ENCODE peak calls at places on chromosomes 7 and 10, in five cellular contexts. F, E, Q, S and R are unnamed samples.

GRCh38 chr10:28291881-28292297 is 11.0 kb downstream of the MPP7 start:
- DNase-seq in S (no peak), Q (no peak), F (peak; percentile 55), E (no peak), R (no peak)

GRCh38 chr7:70693690-70694356 is 438.1 kb upstream of the GALNT17 start:
- DNase-seq in E (peak; percentile 88), S (peak; percentile 89), Q (peak; percentile 49), F (peak; percentile 63), R (peak; percentile 46)

GRCh38 chr7:33744293-33744692 is 161.0 kb upstream of the BMPER start:
- DNase-seq in E (no peak), F (peak; percentile 67), S (peak; percentile 11), Q (no peak), R (no peak)

GRCh38 chr10:105729428-105729827 is 1088.3 kb downstream of the SORCS3 start:
- DNase-seq in S (no peak), F (no peak), E (no peak), Q (no peak), R (no peak)

GRCh38 chr10:21130108-21130507 is 233.0 kb upstream of the NEBL start:
- DNase-seq in S (no peak), E (no peak), Q (no peak), F (no peak), R (no peak)

GRCh38 chr10:61903184-61903990 is 1.9 kb downstream of the ARID5B start:
- DNase-seq in E (peak; percentile 74), Q (peak; percentile 18), F (peak; percentile 74), S (peak; percentile 38), R (peak; percentile 60)

GRCh38 chr7:45358277-45358676 is 200.7 kb downstream of the RAMP3 start:
- DNase-seq in Q (no peak), F (no peak), S (no peak), E (no peak), R (no peak)

GRCh38 chr7:144011458-144012230 is 11.5 kb downstream of the OR6B1 start:
- DNase-seq in E (no peak), Q (no peak), S (no peak), F (no peak), R (no peak)

GRCh38 chr7:44240376-44240775 is 39.6 kb downstream of the YKT6 start:
- DNase-seq in F (no peak), Q (no peak), E (no peak), S (no peak), R (no peak)

GRCh38 chr10:104052351-104052885 is 33.3 kb downstream of the COL17A1 start:
- DNase-seq in S (no peak), F (peak; percentile 63), E (peak; percentile 95), Q (no peak), R (no peak)

GRCh38 chr10:129759214-129760002 is 204.7 kb downstream of the EBF3 start:
- DNase-seq in Q (no peak), S (peak; percentile 5), E (no peak), F (no peak), R (no peak)

GRCh38 chr7:25260862-25261454 is 32.7 kb upstream of the NPVF start:
- DNase-seq in Q (no peak), E (peak; percentile 41), S (peak; percentile 51), F (peak; percentile 79), R (peak; percentile 7)

GRCh38 chr10:129096340-129096984 is 370.6 kb upstream of the MGMT start:
- DNase-seq in Q (no peak), F (peak; percentile 99), E (no peak), S (no peak), R (no peak)

GRCh38 chr7:70047891-70048448 is 449.7 kb downstream of the AUTS2 start:
- DNase-seq in E (no peak), S (no peak), F (peak; percentile 46), Q (no peak), R (no peak)

GRCh38 chr10:47269294-47269693 is 30.7 kb upstream of the GDF10 start:
- DNase-seq in E (no peak), S (no peak), F (peak; percentile 13), Q (no peak), R (no peak)

GRCh38 chr10:60646966-60647796 is 131.1 kb upstream of the CDK1 start:
- DNase-seq in F (peak; percentile 81), Q (no peak), S (peak; percentile 31), E (peak; percentile 56), R (peak; percentile 15)

GRCh38 chr7:82605247-82605864 is 161.8 kb upstream of the CACNA2D1 start:
- DNase-seq in E (no peak), Q (no peak), F (peak; percentile 72), S (peak; percentile 21), R (no peak)

GRCh38 chr10:43074827-43075611 is 1.9 kb upstream of the RET start:
- DNase-seq in Q (no peak), E (no peak), S (no peak), F (no peak), R (no peak)
- H3K27ac ChIP-seq in Q (no peak overlapping the region), E (no peak overlapping the region), S (no peak overlapping the region), F (no peak overlapping the region), R (no peak overlapping the region)

GRCh38 chr10:30155401-30155800 is 96.0 kb upstream of the JCAD start:
- DNase-seq in S (no peak), F (peak; percentile 12), Q (no peak), E (no peak), R (no peak)

GRCh38 chr10:30154561-30154960 is 95.2 kb upstream of the JCAD start:
- DNase-seq in S (no peak), E (no peak), F (peak; percentile 18), Q (no peak), R (no peak)

GRCh38 chr10:30154126-30154525 is 94.7 kb upstream of the JCAD start:
- DNase-seq in Q (no peak), F (peak; percentile 2), S (no peak), E (no peak), R (no peak)

DNA sequence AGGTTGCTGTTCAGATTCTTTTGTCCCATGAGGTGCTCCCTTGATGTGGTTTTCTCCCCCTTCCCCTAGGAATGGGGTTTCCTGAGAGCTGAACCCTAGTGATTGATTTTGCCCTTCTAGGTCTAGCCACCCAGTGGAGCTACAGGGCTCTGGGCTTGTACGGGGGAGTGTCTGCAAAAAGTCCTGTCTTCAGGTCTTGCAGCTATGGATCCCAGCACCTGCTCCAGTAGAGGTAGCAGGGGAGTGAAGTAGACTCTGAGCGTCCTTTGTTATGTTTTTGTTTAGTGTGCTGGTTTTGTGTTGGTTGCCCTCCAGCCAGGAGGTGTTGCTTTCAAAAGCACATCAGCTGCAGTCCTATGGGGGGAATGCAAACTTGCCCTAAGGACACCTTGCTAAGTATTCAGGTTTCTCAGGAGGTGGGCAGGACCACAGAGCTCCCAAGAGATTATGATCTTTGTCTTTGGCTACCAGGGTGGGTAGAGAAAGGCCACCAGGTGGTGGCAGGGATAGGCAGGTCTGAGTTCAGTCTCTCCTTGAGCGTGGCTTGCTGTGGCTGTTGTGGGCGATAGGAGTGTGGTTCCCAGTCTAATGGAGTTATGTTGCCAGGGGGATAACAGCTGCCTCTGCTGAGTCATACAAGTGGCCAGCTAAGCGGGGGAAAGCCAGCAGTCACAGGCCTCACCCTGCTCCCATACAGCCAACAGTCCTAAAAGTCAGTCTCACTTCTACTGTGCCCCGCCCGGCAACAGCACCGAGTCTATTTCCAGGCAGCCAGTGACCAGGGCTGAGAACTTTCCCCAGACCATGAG is 92.4 kb upstream of the JCAD start:
- DNase-seq in Q (no peak), S (peak; percentile 51), E (no peak), F (peak; percentile 90), R (no peak)
- TF ChIP-seq CTCF in Q (no peak), S (no peak), E (no peak), F (no peak), R (no peak)

DNA sequence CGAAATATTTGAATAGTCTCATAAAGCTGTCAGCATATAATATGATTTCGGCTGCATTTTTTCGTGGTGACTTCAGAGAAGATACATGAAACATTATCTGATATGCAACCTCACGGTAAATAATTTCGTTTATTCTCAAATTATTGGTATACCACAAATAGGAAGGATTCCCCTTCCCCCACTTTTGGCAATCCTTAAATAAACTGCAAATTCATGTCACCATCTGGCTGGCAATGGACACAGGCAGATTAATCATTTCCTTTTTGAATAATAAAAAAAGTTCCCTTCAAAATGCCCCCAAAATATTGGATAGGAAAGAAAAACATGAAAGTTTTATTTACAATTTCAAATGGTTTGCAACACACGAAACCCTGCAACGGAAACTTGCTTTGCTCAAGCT is 234.5 kb upstream of the MEOX2 start:
- DNase-seq in Q (no peak), F (no peak), S (no peak), E (no peak), R (no peak)
- H3K27ac ChIP-seq in Q (no peak overlapping the region), F (no peak overlapping the region), S (no peak overlapping the region), E (no peak overlapping the region), R (no peak overlapping the region)

GRCh38 chr10:92419740-92420553 is 129.0 kb downstream of the MARCHF5 start:
- DNase-seq in Q (peak; percentile 33), S (no peak), E (peak; percentile 49), F (peak; percentile 63), R (no peak)
- TF ChIP-seq CTCF in Q (peak; percentile 14), S (no peak), E (peak; percentile 19), F (peak; percentile 67), R (no peak)

DNA sequence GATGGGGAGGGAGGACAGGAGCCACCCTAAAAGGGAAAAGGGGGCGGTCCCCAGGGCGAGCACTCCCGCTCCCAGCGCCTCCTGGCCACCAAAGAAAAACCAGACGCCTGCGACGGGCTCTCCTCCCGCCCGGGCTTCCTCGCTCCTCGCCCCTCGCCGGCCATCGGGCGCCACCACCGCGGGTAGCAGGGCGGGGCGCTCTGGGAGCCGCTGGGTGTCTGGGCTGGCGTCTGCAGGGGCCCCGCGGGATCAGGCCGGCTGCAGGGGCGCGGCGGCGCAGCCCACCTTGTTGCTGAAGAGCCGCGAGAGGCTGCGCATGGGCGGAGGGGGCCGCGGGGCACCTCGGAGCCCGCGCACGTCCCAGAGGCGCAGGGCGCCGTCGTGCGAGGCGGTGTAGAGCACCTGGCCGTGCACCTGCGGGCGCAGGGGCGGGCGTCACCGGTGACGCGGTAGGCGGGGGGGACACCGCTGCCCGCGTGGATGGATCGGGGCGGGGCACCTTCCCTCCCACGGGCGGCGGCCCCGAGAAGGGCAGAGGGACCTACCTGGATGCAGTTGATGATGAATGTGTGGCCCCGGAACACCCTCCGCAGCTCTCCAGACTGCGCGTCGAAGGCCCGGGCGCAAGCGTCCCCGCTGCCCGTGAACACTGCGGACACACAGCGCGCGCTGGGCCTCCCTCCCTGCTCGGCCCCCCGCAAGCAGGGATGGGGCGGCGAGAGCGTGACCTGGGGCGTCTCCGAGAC is 28.3 kb downstream of the WDR86 start:
- DNase-seq in S (no peak), Q (no peak), E (no peak), F (peak; percentile 21), R (peak; percentile 70)
- H3K27ac ChIP-seq in S (no peak overlapping the region), Q (no peak overlapping the region), E (no peak overlapping the region), F (no peak overlapping the region), R (peak overlapping the region; percentile 29)

DNA sequence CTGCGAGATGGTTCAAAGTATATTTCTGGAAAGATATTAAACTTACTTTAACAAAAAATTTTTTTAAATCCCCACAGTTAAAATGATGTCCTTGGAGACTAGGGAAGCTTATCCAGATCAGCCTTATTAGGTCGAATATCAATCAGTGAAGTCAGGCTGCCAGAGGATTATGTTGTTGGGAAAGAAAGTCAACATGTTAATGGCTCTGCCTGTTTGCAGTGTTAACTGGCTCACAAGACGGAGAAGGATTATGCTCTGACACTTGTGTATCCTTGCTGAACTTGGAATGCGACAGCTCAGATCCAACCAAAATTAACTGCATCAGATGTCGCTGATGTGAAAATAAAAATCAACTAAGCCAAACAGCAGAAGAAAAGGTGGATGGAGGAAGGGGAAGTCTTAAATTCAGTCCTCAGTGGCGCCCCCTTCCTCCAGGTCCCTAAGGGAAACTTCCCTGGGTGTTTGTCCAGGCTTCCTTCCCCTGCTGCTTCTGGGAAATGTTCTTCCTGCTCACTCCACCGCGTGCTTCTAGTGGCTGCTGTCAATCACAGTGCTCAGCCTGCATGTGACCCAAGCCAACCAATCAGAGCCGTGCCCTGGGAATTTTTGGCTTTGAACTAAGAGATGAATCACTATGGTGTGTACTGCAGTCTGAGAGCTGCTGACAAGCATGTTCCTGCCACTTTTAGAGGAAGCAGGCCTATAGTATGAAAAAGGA is 690.4 kb upstream of the NRP1 start:
- DNase-seq in Q (no peak), S (peak; percentile 6), E (peak; percentile 36), F (peak; percentile 29), R (no peak)
- TF ChIP-seq CTCF in Q (no peak), S (peak; percentile 14), E (no peak), F (no peak), R (no peak)

GRCh38 chr10:13960603-13961002 is 370.1 kb downstream of the FRMD4A start:
- DNase-seq in Q (no peak), S (no peak), F (no peak), E (no peak), R (no peak)
- H3K27ac ChIP-seq in Q (peak overlapping the region; percentile 66), S (no peak overlapping the region), F (no peak overlapping the region), E (no peak overlapping the region), R (no peak overlapping the region)